ENCODE peak calls at places on chromosome 3, in five cellular contexts. X, J, V, Z and B are unnamed samples.

GRCh38 chr3:24522155-24522579 is 27.5 kb upstream of the THRB start:
- DNase-seq in X (no peak), J (no peak), V (no peak), Z (peak; percentile 74), B (no peak)

GRCh38 chr3:109882144-109882543 is 544.8 kb upstream of the DPPA4 start:
- DNase-seq in X (no peak), J (no peak), V (no peak), Z (no peak), B (no peak)

GRCh38 chr3:182886497-182886896 is 93.2 kb downstream of the ATP11B start:
- DNase-seq in X (no peak), J (no peak), V (no peak), Z (no peak), B (no peak)

GRCh38 chr3:43748179-43748578 is 57.4 kb downstream of the ABHD5 start:
- DNase-seq in X (no peak), J (no peak), V (no peak), Z (no peak), B (no peak)

GRCh38 chr3:64801856-64802255 is 114.1 kb upstream of the ADAMTS9 start:
- DNase-seq in X (no peak), J (no peak), V (no peak), Z (no peak), B (no peak)

GRCh38 chr3:17912011-17912760 is 169.8 kb upstream of the TBC1D5 start:
- DNase-seq in X (no peak), J (no peak), V (no peak), Z (no peak), B (no peak)

GRCh38 chr3:133536635-133536980 is 36.9 kb upstream of the CDV3 start:
- DNase-seq in X (no peak), J (no peak), V (no peak), Z (no peak), B (no peak)

GRCh38 chr3:143951351-143951971 is 20.2 kb upstream of the DIPK2A start:
- DNase-seq in X (peak; percentile 11), J (no peak), V (peak; percentile 26), Z (peak; percentile 34), B (no peak)

GRCh38 chr3:25690768-25691548 is 26.3 kb upstream of the TOP2B start:
- DNase-seq in X (no peak), J (no peak), V (no peak), Z (no peak), B (no peak)

GRCh38 chr3:69872783-69873378 is 126.7 kb upstream of the SAMMSON start:
- DNase-seq in X (no peak), J (no peak), V (no peak), Z (no peak), B (no peak)

GRCh38 chr3:27861047-27862036 is 139.2 kb upstream of the EOMES start:
- DNase-seq in X (no peak), J (no peak), V (no peak), Z (no peak), B (no peak)

GRCh38 chr3:67875338-67875737 is 220.9 kb upstream of the SUCLG2 start:
- DNase-seq in X (no peak), J (no peak), V (no peak), Z (peak; percentile 50), B (no peak)

GRCh38 chr3:141250828-141251227 is 19.2 kb downstream of the PXYLP1 start:
- DNase-seq in X (no peak), J (no peak), V (no peak), Z (no peak), B (no peak)

GRCh38 chr3:133130168-133130567 is 92.0 kb downstream of the TMEM108 start:
- DNase-seq in X (no peak), J (no peak), V (no peak), Z (no peak), B (no peak)

GRCh38 chr3:14616606-14617507 is 34.7 kb upstream of the CCDC174 start:
- DNase-seq in X (no peak), J (no peak), V (no peak), Z (no peak), B (no peak)

GRCh38 chr3:65523878-65524277 is 514.8 kb downstream of the MAGI1 start:
- DNase-seq in X (no peak), J (no peak), V (no peak), Z (no peak), B (no peak)

GRCh38 chr3:13839766-13840340 is 40.0 kb downstream of the WNT7A start:
- DNase-seq in X (no peak), J (no peak), V (no peak), Z (no peak), B (no peak)

GRCh38 chr3:182725372-182726251 is 67.7 kb upstream of the ATP11B start:
- DNase-seq in X (peak; percentile 73), J (no peak), V (no peak), Z (no peak), B (no peak)

GRCh38 chr3:16841906-16842709 is 42.6 kb upstream of the PLCL2 start:
- DNase-seq in X (no peak), J (peak; percentile 83), V (no peak), Z (no peak), B (no peak)

GRCh38 chr3:52062499-52062898 is 6.1 kb upstream of the DUSP7 start:
- DNase-seq in X (no peak), J (peak; percentile 42), V (peak; percentile 54), Z (no peak), B (no peak)

GRCh38 chr3:127085576-127085975 is 102.7 kb downstream of the PLXNA1 start:
- DNase-seq in X (no peak), J (no peak), V (no peak), Z (no peak), B (no peak)

GRCh38 chr3:125087768-125088391 is 32.1 kb upstream of the HEG1 start:
- DNase-seq in X (no peak), J (no peak), V (no peak), Z (no peak), B (no peak)

GRCh38 chr3:179973024-179973423 is 63.7 kb downstream of the PEX5L start:
- DNase-seq in X (no peak), J (no peak), V (no peak), Z (no peak), B (no peak)

GRCh38 chr3:33173103-33173502 is 45.5 kb downstream of the SUSD5 start:
- DNase-seq in X (no peak), J (no peak), V (no peak), Z (no peak), B (no peak)

GRCh38 chr3:197343656-197344408 is 45.4 kb upstream of the DLG1 start:
- DNase-seq in X (no peak), J (no peak), V (no peak), Z (no peak), B (no peak)
- TF ChIP-seq REST in X (no peak), J (no peak), V (no peak), Z (no peak), B (no peak)

GRCh38 chr3:152235709-152236298 is 32.9 kb upstream of the MBNL1 start:
- DNase-seq in X (no peak), J (no peak), V (peak; percentile 6), Z (peak; percentile 8), B (no peak)
- TF ChIP-seq SIN3A in X (no peak), J (no peak), V (no peak), Z (no peak), B (no peak)

GRCh38 chr3:101827211-101828174 is 21.8 kb upstream of the NFKBIZ start:
- DNase-seq in X (peak; percentile 41), J (peak; percentile 93), V (peak; percentile 52), Z (peak; percentile 59), B (no peak)

GRCh38 chr3:101829066-101829830 is 20.1 kb upstream of the NFKBIZ start:
- DNase-seq in X (no peak), J (no peak), V (no peak), Z (no peak), B (no peak)

GRCh38 chr3:101829878-101830277 is 19.4 kb upstream of the NFKBIZ start:
- DNase-seq in X (no peak), J (no peak), V (no peak), Z (no peak), B (no peak)

GRCh38 chr3:101825904-101826445 is 23.3 kb upstream of the NFKBIZ start:
- DNase-seq in X (no peak), J (no peak), V (no peak), Z (no peak), B (no peak)

GRCh38 chr3:101828289-101828688 is 21.0 kb upstream of the NFKBIZ start:
- DNase-seq in X (no peak), J (no peak), V (no peak), Z (no peak), B (no peak)
- TF ChIP-seq REST in X (no peak), J (no peak), V (no peak), Z (no peak), B (no peak)

DNA sequence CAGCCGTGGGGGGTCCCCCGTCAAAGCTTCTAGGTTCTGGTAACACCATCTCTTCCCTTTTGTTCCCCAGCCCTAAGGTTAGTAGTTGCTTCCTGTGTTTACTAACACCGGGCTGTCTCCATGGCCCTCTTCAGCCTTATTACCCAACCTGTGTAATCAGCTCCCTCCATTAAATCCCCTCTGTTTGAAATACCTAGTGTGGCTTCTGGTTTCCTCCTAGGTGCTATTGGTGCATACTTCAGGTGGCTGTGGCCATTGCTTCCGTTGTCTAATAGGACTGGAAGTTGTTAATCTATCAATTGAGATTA is 35.3 kb downstream of the MOBP start:
- DNase-seq in X (no peak), J (no peak), V (no peak), Z (no peak), B (no peak)
- TF ChIP-seq SIN3A in X (no peak), J (no peak), V (no peak), Z (no peak), B (no peak)

GRCh38 chr3:116946376-116946775 is 236.8 kb downstream of the TUSC7 start:
- DNase-seq in X (no peak), J (no peak), V (no peak), Z (no peak), B (no peak)
- TF ChIP-seq REST in X (no peak), J (no peak), V (no peak), Z (no peak), B (no peak)

DNA sequence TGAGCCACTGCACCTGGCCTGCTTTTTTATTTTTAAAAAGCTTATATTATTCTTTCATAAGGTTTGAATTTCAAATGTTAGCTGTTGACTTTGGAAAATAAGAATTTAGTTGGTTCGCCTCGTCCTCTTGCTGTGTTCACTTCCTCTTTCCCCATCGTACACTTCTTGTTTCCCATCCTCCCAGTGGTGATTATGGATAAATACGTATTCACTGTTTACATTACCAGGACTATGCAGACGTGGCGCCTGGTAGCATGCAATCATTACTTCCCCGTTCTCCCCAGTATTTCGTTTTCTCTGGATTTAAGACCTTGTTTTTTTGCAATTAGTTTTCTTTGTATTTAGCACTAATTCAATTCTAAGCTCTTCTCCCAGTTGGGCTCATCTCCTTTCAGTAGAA is 70.1 kb downstream of the LMLN start:
- DNase-seq in X (no peak), J (no peak), V (no peak), Z (no peak), B (no peak)
- TF ChIP-seq SIN3A in X (no peak), J (no peak), V (no peak), Z (no peak), B (no peak)

DNA sequence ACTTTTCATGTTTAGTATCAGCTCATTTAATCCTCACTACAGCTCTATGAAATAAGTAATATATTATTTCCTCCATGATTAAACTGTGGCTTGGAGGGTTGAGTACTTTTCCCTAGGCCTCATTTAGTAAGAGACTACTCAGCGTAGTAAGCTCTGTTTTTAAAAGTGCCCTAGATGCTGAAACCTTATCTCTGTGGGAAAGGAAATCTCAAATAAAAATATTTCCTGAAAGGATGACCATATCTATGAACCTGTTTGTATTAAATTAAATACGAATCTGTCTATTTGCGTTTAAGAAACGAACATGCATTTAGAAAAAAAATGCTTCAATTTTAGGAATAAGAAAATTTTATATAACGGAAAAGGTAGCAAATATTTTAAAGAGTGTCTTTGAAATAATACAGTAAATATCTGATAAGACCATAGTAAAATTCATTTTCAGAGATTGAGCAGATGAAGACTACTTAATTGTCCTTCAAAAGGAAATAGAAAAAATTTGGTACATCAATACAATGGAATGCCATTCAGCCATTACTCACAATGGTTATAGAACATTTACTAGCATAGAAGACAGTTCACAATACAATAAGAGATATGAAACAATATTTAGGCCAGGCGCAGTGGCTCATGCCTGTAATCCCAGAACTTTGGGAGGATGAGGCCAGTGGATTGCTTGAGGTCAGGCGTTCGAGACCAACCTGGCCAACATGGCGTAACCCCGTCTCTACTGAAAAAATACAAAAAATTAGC is 56.2 kb downstream of the ATG7 start:
- DNase-seq in X (no peak), J (no peak), V (no peak), Z (no peak), B (no peak)
- TF ChIP-seq REST in X (no peak), J (no peak), V (no peak), Z (no peak), B (no peak)